ENCODE peak calls at places on chromosome 9, in four cellular contexts. O is sciatic nerve; J is CD4-positive, alpha-beta T cell; X is activated CD4-positive, alpha-beta T cell treated with anti-CD3 and anti-CD28 coated beads, Interleukin-2, amount 50 U/mL, for 1 hour. E is an unnamed sample.

GRCh38 chr9:100714372-100715099 is 136.7 kb downstream of the CAVIN4 start:
- DNase-seq in O (peak; percentile 73), J (peak; percentile 3), X (peak; percentile 15), E (peak; percentile 6)

GRCh38 chr9:112050544-112051475 is 124.3 kb downstream of the SUSD1 start:
- DNase-seq in O (peak; percentile 73), J (no peak), X (no peak), E (no peak)

GRCh38 chr9:110440161-110440560 is 102.5 kb upstream of the TXNDC8 start:
- DNase-seq in O (no peak), J (no peak), X (no peak), E (no peak)

GRCh38 chr9:136297016-136297691 is 6.7 kb downstream of the CCDC187 start:
- DNase-seq in O (no peak), J (no peak), X (no peak), E (no peak)

GRCh38 chr9:106869028-106869427 is 6.1 kb downstream of the ZNF462 start:
- DNase-seq in O (no peak), J (no peak), X (no peak), E (no peak)

GRCh38 chr9:31210982-31211570 is 1173.4 kb upstream of the ACO1 start:
- DNase-seq in O (peak; percentile 49), J (no peak), X (no peak), E (no peak)

GRCh38 chr9:676780-677458 is 164.6 kb upstream of the DMRT1 start:
- DNase-seq in O (no peak), J (no peak), X (no peak), E (no peak)

GRCh38 chr9:123834907-123835562 is 94.9 kb downstream of the DENND1A start:
- DNase-seq in O (no peak), J (no peak), X (no peak), E (peak; percentile 13)

GRCh38 chr9:131546336-131547084 is 1.2 kb downstream of the PRRT1B start:
- DNase-seq in O (no peak), J (no peak), X (no peak), E (no peak)

GRCh38 chr9:33510264-33511183 is 13.5 kb upstream of the ANKRD18B start:
- DNase-seq in O (peak; percentile 76), J (peak; percentile 7), X (peak; percentile 20), E (peak; percentile 16)

GRCh38 chr9:95580812-95581761 is 64.3 kb upstream of the PTCH1 start:
- DNase-seq in O (no peak), J (no peak), X (no peak), E (no peak)

GRCh38 chr9:92378825-92379535 is 25.4 kb downstream of the OGN start:
- DNase-seq in O (no peak), J (no peak), X (no peak), E (peak; percentile 4)

GRCh38 chr9:2015581-2016410 is 649 bp downstream of the SMARCA2 start:
- DNase-seq in O (peak; percentile 72), J (peak; percentile 15), X (peak; percentile 40), E (peak; percentile 64)

E was measured in immature natural killer cell.